ENCODE peak calls at places on chromosomes 2 and 18, in nine cellular contexts. One of them, this sample, is unnamed.

GRCh38 chr2:28855977-28856376 is 14.1 kb downstream of the TRMT61B start:
- DNase-seq in HTR-8/SVneo: no peak
- DNase-seq in activated T-helper 1 cell treated with anti-CD3 and anti-CD28 coated beads, Interleukin-12 subunit alpha, Interleukin-12 subunit beta, Interleukin-2, Interleukin-4 antibody, amounts not matched to agents 30 ng/mL and 10 ng/mL and 1 ng/mL, durations not matched to agents 14 hours and 24 hours and 36 hours: no peak
- DNase-seq in activated CD8-positive, alpha-beta T cell treated with anti-CD3 and anti-CD28 coated beads, Interleukin-2, amount 10 ng/mL, durations not matched to agents 7 days and 5 days: no peak
- DNase-seq in mammary epithelial cell: no peak
- DNase-seq in astrocyte of the cerebellum: no peak
- DNase-seq in NCI-H1092 treated with DMSO at 0.1 percent for 48 hours: no peak
- DNase-seq in lung microvascular endothelial cell: no peak
- DNase-seq in SHP77: no peak
- DNase-seq in this sample: no peak

GRCh38 chr2:180520816-180521595 is 459.4 kb upstream of the UBE2E3 start:
- DNase-seq in SHP77: no peak
- DNase-seq in NCI-H1092 treated with DMSO at 0.1 percent for 48 hours: no peak
- DNase-seq in astrocyte of the cerebellum: no peak
- DNase-seq in lung microvascular endothelial cell: no peak
- DNase-seq in activated CD8-positive, alpha-beta T cell treated with anti-CD3 and anti-CD28 coated beads, Interleukin-2, amount 10 ng/mL, durations not matched to agents 7 days and 5 days: no peak
- DNase-seq in HTR-8/SVneo: no peak
- DNase-seq in mammary epithelial cell: peak; percentile 60
- DNase-seq in activated T-helper 1 cell treated with anti-CD3 and anti-CD28 coated beads, Interleukin-12 subunit alpha, Interleukin-12 subunit beta, Interleukin-2, Interleukin-4 antibody, amounts not matched to agents 30 ng/mL and 10 ng/mL and 1 ng/mL, durations not matched to agents 14 hours and 24 hours and 36 hours: no peak
- DNase-seq in this sample: peak; percentile 43

GRCh38 chr2:152221870-152222269 is 46.3 kb upstream of the STAM2 start:
- DNase-seq in SHP77: no peak
- DNase-seq in activated CD8-positive, alpha-beta T cell treated with anti-CD3 and anti-CD28 coated beads, Interleukin-2, amount 10 ng/mL, durations not matched to agents 7 days and 5 days: no peak
- DNase-seq in mammary epithelial cell: no peak
- DNase-seq in activated T-helper 1 cell treated with anti-CD3 and anti-CD28 coated beads, Interleukin-12 subunit alpha, Interleukin-12 subunit beta, Interleukin-2, Interleukin-4 antibody, amounts not matched to agents 30 ng/mL and 10 ng/mL and 1 ng/mL, durations not matched to agents 14 hours and 24 hours and 36 hours: no peak
- DNase-seq in HTR-8/SVneo: no peak
- DNase-seq in astrocyte of the cerebellum: peak; percentile 62
- DNase-seq in lung microvascular endothelial cell: no peak
- DNase-seq in NCI-H1092 treated with DMSO at 0.1 percent for 48 hours: no peak
- DNase-seq in this sample: no peak

GRCh38 chr2:15042824-15043223 is 410.3 kb downstream of the LRATD1 start:
- DNase-seq in mammary epithelial cell: no peak
- DNase-seq in astrocyte of the cerebellum: peak; percentile 89
- DNase-seq in lung microvascular endothelial cell: no peak
- DNase-seq in SHP77: no peak
- DNase-seq in activated CD8-positive, alpha-beta T cell treated with anti-CD3 and anti-CD28 coated beads, Interleukin-2, amount 10 ng/mL, durations not matched to agents 7 days and 5 days: no peak
- DNase-seq in HTR-8/SVneo: no peak
- DNase-seq in activated T-helper 1 cell treated with anti-CD3 and anti-CD28 coated beads, Interleukin-12 subunit alpha, Interleukin-12 subunit beta, Interleukin-2, Interleukin-4 antibody, amounts not matched to agents 30 ng/mL and 10 ng/mL and 1 ng/mL, durations not matched to agents 14 hours and 24 hours and 36 hours: no peak
- DNase-seq in NCI-H1092 treated with DMSO at 0.1 percent for 48 hours: no peak
- DNase-seq in this sample: no peak

GRCh38 chr2:68907923-68908253 is 36.7 kb upstream of the BMP10 start:
- DNase-seq in NCI-H1092 treated with DMSO at 0.1 percent for 48 hours: no peak
- DNase-seq in lung microvascular endothelial cell: no peak
- DNase-seq in activated CD8-positive, alpha-beta T cell treated with anti-CD3 and anti-CD28 coated beads, Interleukin-2, amount 10 ng/mL, durations not matched to agents 7 days and 5 days: no peak
- DNase-seq in mammary epithelial cell: no peak
- DNase-seq in HTR-8/SVneo: no peak
- DNase-seq in activated T-helper 1 cell treated with anti-CD3 and anti-CD28 coated beads, Interleukin-12 subunit alpha, Interleukin-12 subunit beta, Interleukin-2, Interleukin-4 antibody, amounts not matched to agents 30 ng/mL and 10 ng/mL and 1 ng/mL, durations not matched to agents 14 hours and 24 hours and 36 hours: no peak
- DNase-seq in SHP77: no peak
- DNase-seq in astrocyte of the cerebellum: no peak
- DNase-seq in this sample: no peak

GRCh38 chr18:60018801-60019462 is 119.1 kb downstream of the PMAIP1 start:
- DNase-seq in mammary epithelial cell: no peak
- DNase-seq in astrocyte of the cerebellum: no peak
- DNase-seq in NCI-H1092 treated with DMSO at 0.1 percent for 48 hours: no peak
- DNase-seq in lung microvascular endothelial cell: no peak
- DNase-seq in activated T-helper 1 cell treated with anti-CD3 and anti-CD28 coated beads, Interleukin-12 subunit alpha, Interleukin-12 subunit beta, Interleukin-2, Interleukin-4 antibody, amounts not matched to agents 30 ng/mL and 10 ng/mL and 1 ng/mL, durations not matched to agents 14 hours and 24 hours and 36 hours: no peak
- DNase-seq in HTR-8/SVneo: no peak
- DNase-seq in activated CD8-positive, alpha-beta T cell treated with anti-CD3 and anti-CD28 coated beads, Interleukin-2, amount 10 ng/mL, durations not matched to agents 7 days and 5 days: no peak
- DNase-seq in SHP77: no peak
- DNase-seq in this sample: no peak

GRCh38 chr2:229454934-229455631 is 184.0 kb upstream of the PID1 start:
- DNase-seq in HTR-8/SVneo: peak; percentile 79
- DNase-seq in lung microvascular endothelial cell: no peak
- DNase-seq in activated CD8-positive, alpha-beta T cell treated with anti-CD3 and anti-CD28 coated beads, Interleukin-2, amount 10 ng/mL, durations not matched to agents 7 days and 5 days: no peak
- DNase-seq in NCI-H1092 treated with DMSO at 0.1 percent for 48 hours: no peak
- DNase-seq in mammary epithelial cell: peak; percentile 81
- DNase-seq in SHP77: no peak
- DNase-seq in activated T-helper 1 cell treated with anti-CD3 and anti-CD28 coated beads, Interleukin-12 subunit alpha, Interleukin-12 subunit beta, Interleukin-2, Interleukin-4 antibody, amounts not matched to agents 30 ng/mL and 10 ng/mL and 1 ng/mL, durations not matched to agents 14 hours and 24 hours and 36 hours: no peak
- DNase-seq in astrocyte of the cerebellum: peak; percentile 43
- DNase-seq in this sample: no peak

GRCh38 chr2:179446475-179447141 is 182.0 kb upstream of the SESTD1 start:
- DNase-seq in HTR-8/SVneo: no peak
- DNase-seq in astrocyte of the cerebellum: no peak
- DNase-seq in mammary epithelial cell: peak; percentile 73
- DNase-seq in activated T-helper 1 cell treated with anti-CD3 and anti-CD28 coated beads, Interleukin-12 subunit alpha, Interleukin-12 subunit beta, Interleukin-2, Interleukin-4 antibody, amounts not matched to agents 30 ng/mL and 10 ng/mL and 1 ng/mL, durations not matched to agents 14 hours and 24 hours and 36 hours: no peak
- DNase-seq in NCI-H1092 treated with DMSO at 0.1 percent for 48 hours: no peak
- DNase-seq in SHP77: no peak
- DNase-seq in lung microvascular endothelial cell: no peak
- DNase-seq in activated CD8-positive, alpha-beta T cell treated with anti-CD3 and anti-CD28 coated beads, Interleukin-2, amount 10 ng/mL, durations not matched to agents 7 days and 5 days: no peak
- DNase-seq in this sample: no peak

GRCh38 chr2:138994502-138994901 is 214.3 kb upstream of the NXPH2 start:
- DNase-seq in NCI-H1092 treated with DMSO at 0.1 percent for 48 hours: no peak
- DNase-seq in mammary epithelial cell: no peak
- DNase-seq in activated T-helper 1 cell treated with anti-CD3 and anti-CD28 coated beads, Interleukin-12 subunit alpha, Interleukin-12 subunit beta, Interleukin-2, Interleukin-4 antibody, amounts not matched to agents 30 ng/mL and 10 ng/mL and 1 ng/mL, durations not matched to agents 14 hours and 24 hours and 36 hours: no peak
- DNase-seq in astrocyte of the cerebellum: no peak
- DNase-seq in lung microvascular endothelial cell: no peak
- DNase-seq in SHP77: no peak
- DNase-seq in activated CD8-positive, alpha-beta T cell treated with anti-CD3 and anti-CD28 coated beads, Interleukin-2, amount 10 ng/mL, durations not matched to agents 7 days and 5 days: no peak
- DNase-seq in HTR-8/SVneo: no peak
- DNase-seq in this sample: no peak

GRCh38 chr2:205673312-205673711 is 9.0 kb upstream of the NRP2 start:
- DNase-seq in SHP77: no peak
- DNase-seq in HTR-8/SVneo: no peak
- DNase-seq in NCI-H1092 treated with DMSO at 0.1 percent for 48 hours: no peak
- DNase-seq in astrocyte of the cerebellum: no peak
- DNase-seq in lung microvascular endothelial cell: no peak
- DNase-seq in mammary epithelial cell: no peak
- DNase-seq in activated CD8-positive, alpha-beta T cell treated with anti-CD3 and anti-CD28 coated beads, Interleukin-2, amount 10 ng/mL, durations not matched to agents 7 days and 5 days: no peak
- DNase-seq in activated T-helper 1 cell treated with anti-CD3 and anti-CD28 coated beads, Interleukin-12 subunit alpha, Interleukin-12 subunit beta, Interleukin-2, Interleukin-4 antibody, amounts not matched to agents 30 ng/mL and 10 ng/mL and 1 ng/mL, durations not matched to agents 14 hours and 24 hours and 36 hours: no peak
- DNase-seq in this sample: no peak

GRCh38 chr2:55581875-55582547 is 35.4 kb downstream of the PPP4R3B start:
- DNase-seq in mammary epithelial cell: no peak
- DNase-seq in SHP77: no peak
- DNase-seq in HTR-8/SVneo: no peak
- DNase-seq in lung microvascular endothelial cell: no peak
- DNase-seq in astrocyte of the cerebellum: no peak
- DNase-seq in NCI-H1092 treated with DMSO at 0.1 percent for 48 hours: no peak
- DNase-seq in activated CD8-positive, alpha-beta T cell treated with anti-CD3 and anti-CD28 coated beads, Interleukin-2, amount 10 ng/mL, durations not matched to agents 7 days and 5 days: no peak
- DNase-seq in activated T-helper 1 cell treated with anti-CD3 and anti-CD28 coated beads, Interleukin-12 subunit alpha, Interleukin-12 subunit beta, Interleukin-2, Interleukin-4 antibody, amounts not matched to agents 30 ng/mL and 10 ng/mL and 1 ng/mL, durations not matched to agents 14 hours and 24 hours and 36 hours: no peak
- DNase-seq in this sample: no peak

GRCh38 chr18:39698436-39698835 is 2132.8 kb upstream of the CELF4 start:
- DNase-seq in activated T-helper 1 cell treated with anti-CD3 and anti-CD28 coated beads, Interleukin-12 subunit alpha, Interleukin-12 subunit beta, Interleukin-2, Interleukin-4 antibody, amounts not matched to agents 30 ng/mL and 10 ng/mL and 1 ng/mL, durations not matched to agents 14 hours and 24 hours and 36 hours: no peak
- DNase-seq in astrocyte of the cerebellum: no peak
- DNase-seq in SHP77: no peak
- DNase-seq in lung microvascular endothelial cell: no peak
- DNase-seq in HTR-8/SVneo: no peak
- DNase-seq in activated CD8-positive, alpha-beta T cell treated with anti-CD3 and anti-CD28 coated beads, Interleukin-2, amount 10 ng/mL, durations not matched to agents 7 days and 5 days: no peak
- DNase-seq in mammary epithelial cell: no peak
- DNase-seq in NCI-H1092 treated with DMSO at 0.1 percent for 48 hours: no peak
- DNase-seq in this sample: no peak

GRCh38 chr2:39160982-39161381 is 40.1 kb upstream of the SOS1 start:
- DNase-seq in activated CD8-positive, alpha-beta T cell treated with anti-CD3 and anti-CD28 coated beads, Interleukin-2, amount 10 ng/mL, durations not matched to agents 7 days and 5 days: no peak
- DNase-seq in mammary epithelial cell: no peak
- DNase-seq in NCI-H1092 treated with DMSO at 0.1 percent for 48 hours: no peak
- DNase-seq in astrocyte of the cerebellum: no peak
- DNase-seq in lung microvascular endothelial cell: no peak
- DNase-seq in activated T-helper 1 cell treated with anti-CD3 and anti-CD28 coated beads, Interleukin-12 subunit alpha, Interleukin-12 subunit beta, Interleukin-2, Interleukin-4 antibody, amounts not matched to agents 30 ng/mL and 10 ng/mL and 1 ng/mL, durations not matched to agents 14 hours and 24 hours and 36 hours: no peak
- DNase-seq in HTR-8/SVneo: no peak
- DNase-seq in SHP77: no peak
- DNase-seq in this sample: no peak

GRCh38 chr2:88657131-88657530 is 29.9 kb upstream of the EIF2AK3 start:
- DNase-seq in mammary epithelial cell: no peak
- DNase-seq in activated T-helper 1 cell treated with anti-CD3 and anti-CD28 coated beads, Interleukin-12 subunit alpha, Interleukin-12 subunit beta, Interleukin-2, Interleukin-4 antibody, amounts not matched to agents 30 ng/mL and 10 ng/mL and 1 ng/mL, durations not matched to agents 14 hours and 24 hours and 36 hours: no peak
- DNase-seq in lung microvascular endothelial cell: no peak
- DNase-seq in activated CD8-positive, alpha-beta T cell treated with anti-CD3 and anti-CD28 coated beads, Interleukin-2, amount 10 ng/mL, durations not matched to agents 7 days and 5 days: no peak
- DNase-seq in SHP77: no peak
- DNase-seq in NCI-H1092 treated with DMSO at 0.1 percent for 48 hours: no peak
- DNase-seq in astrocyte of the cerebellum: no peak
- DNase-seq in HTR-8/SVneo: no peak
- DNase-seq in this sample: no peak

This sample was measured in NCI-H748 treated with DMSO at 0.1 percent for 48 hours.